ENCODE peak calls at places on chromosome 9, in six cellular contexts. I, K, L, T, A and F are unnamed samples.

GRCh38 chr9:74942801-74943200 is 9.9 kb downstream of the C9orf40 start:
- DNase-seq in I (no peak), K (no peak), L (no peak), T (peak), A (no peak), F (no peak)

GRCh38 chr9:100448266-100448665 is 21.3 kb downstream of the MSANTD3 start:
- DNase-seq in I (no peak), K (no peak), L (no peak), T (no peak), A (no peak), F (no peak)

GRCh38 chr9:9819886-9820285 is 792.9 kb downstream of the PTPRD start:
- DNase-seq in I (no peak), K (no peak), L (no peak), T (no peak), A (no peak), F (no peak)

GRCh38 chr9:34546834-34547827 is 24.3 kb upstream of the ENHO start:
- DNase-seq in I (peak), K (peak), L (peak), T (peak), A (peak), F (peak)

GRCh38 chr9:95494022-95494415 is 22.8 kb downstream of the PTCH1 start:
- DNase-seq in I (no peak), K (no peak), L (peak), T (peak), A (no peak), F (no peak)

GRCh38 chr9:12684923-12685468 is 8.2 kb upstream of the TYRP1 start:
- DNase-seq in I (no peak), K (no peak), L (no peak), T (no peak), A (no peak), F (no peak)

GRCh38 chr9:119938871-119939270 is 569.6 kb upstream of the BRINP1 start:
- DNase-seq in I (no peak), K (no peak), L (no peak), T (no peak), A (no peak), F (no peak)

GRCh38 chr9:113915817-113916474 is 39.8 kb downstream of the ZNF618 start:
- DNase-seq in I (no peak), K (no peak), L (no peak), T (no peak), A (no peak), F (no peak)

GRCh38 chr9:87629094-87629493 is 96.8 kb upstream of the CTSL start:
- DNase-seq in I (no peak), K (no peak), L (no peak), T (no peak), A (no peak), F (no peak)

GRCh38 chr9:136312436-136312835 is 8.5 kb upstream of the CCDC187 start:
- DNase-seq in I (peak), K (peak), L (peak), T (peak), A (no peak), F (no peak)

GRCh38 chr9:109477269-109478203 is 20.6 kb downstream of the PTPN3 start:
- DNase-seq in I (peak), K (no peak), L (no peak), T (no peak), A (no peak), F (no peak)

GRCh38 chr9:130268521-130269131 is 3.1 kb downstream of the HMCN2 start:
- DNase-seq in I (no peak), K (no peak), L (no peak), T (no peak), A (no peak), F (no peak)

GRCh38 chr9:86389648-86390047 is 35.4 kb upstream of the TUT7 start:
- DNase-seq in I (no peak), K (no peak), L (no peak), T (no peak), A (no peak), F (no peak)